ENCODE peak calls at places on chromosomes 6 and 20, in seven cellular contexts. F is right cardiac atrium; M is SJSA1; B is activated gamma-delta T cell treated with anti-CD3 and anti-CD28 coated beads, Interleukin-2, amount 50 U/mL, for 16 hours; Q is retina; Y is KBM-7; N is AG08396. C is an unnamed sample.

GRCh38 chr6:64217721-64218603 is 582.4 kb downstream of the PHF3 start:
- DNase-seq in F (no peak), M (peak), B (no peak), Q (no peak), Y (no peak), N (peak), C (no peak)

GRCh38 chr6:6851059-6851658 is 256.6 kb upstream of the RREB1 start:
- DNase-seq in F (no peak), M (peak), B (no peak), Q (no peak), Y (no peak), N (peak), C (peak)

GRCh38 chr6:128216917-128217316 is 303.5 kb downstream of the PTPRK start:
- DNase-seq in F (no peak), M (no peak), B (no peak), Q (no peak), Y (no peak), N (no peak), C (no peak)

GRCh38 chr6:48134246-48134645 is 23.2 kb upstream of the PTCHD4 start:
- DNase-seq in F (no peak), M (no peak), B (no peak), Q (no peak), Y (no peak), N (no peak), C (no peak)

GRCh38 chr6:16758163-16758975 is 2.9 kb downstream of the ATXN1 start:
- DNase-seq in F (no peak), M (peak), B (no peak), Q (peak), Y (peak), N (no peak), C (peak)

GRCh38 chr20:62739581-62740285 is 31.1 kb downstream of the NTSR1 start:
- DNase-seq in F (peak), M (no peak), B (peak), Q (peak), Y (peak), N (no peak), C (no peak)

GRCh38 chr20:46823271-46823747 is 71.3 kb upstream of the EYA2 start:
- DNase-seq in F (peak), M (no peak), B (no peak), Q (no peak), Y (no peak), N (no peak), C (no peak)

GRCh38 chr20:16263582-16263981 is 309.7 kb downstream of the KIF16B start:
- DNase-seq in F (no peak), M (no peak), B (no peak), Q (no peak), Y (no peak), N (no peak), C (no peak)